ENCODE peak calls at places on chromosomes 5 and 9, in six cellular contexts. M, G, V, S, I and D are unnamed samples.

GRCh38 chr9:131194767-131195166 is 69.4 kb downstream of the NUP214 start:
- DNase-seq in M (no peak), S (no peak), G (no peak), V (no peak), I (no peak), D (no peak)

GRCh38 chr5:132766806-132767055 is 10.3 kb downstream of the SEPTIN8 start:
- DNase-seq in M (no peak), V (no peak), S (no peak), I (no peak), G (no peak), D (no peak)

GRCh38 chr9:83444110-83444509 is 94.1 kb downstream of the FRMD3 start:
- DNase-seq in I (peak; percentile 31), M (no peak), G (peak; percentile 21), S (no peak), V (no peak), D (no peak)

GRCh38 chr9:81032030-81032572 is 657.2 kb downstream of the TLE1 start:
- DNase-seq in M (peak; percentile 97), S (no peak), G (peak; percentile 91), I (peak; percentile 89), V (no peak), D (no peak)

GRCh38 chr5:154485850-154486426 is 7.9 kb upstream of the HAND1 start:
- DNase-seq in M (no peak), I (no peak), S (no peak), G (no peak), V (no peak), D (no peak)

GRCh38 chr9:71270554-71270953 is 149.1 kb upstream of the TRPM3 start:
- DNase-seq in M (no peak), G (no peak), S (no peak), I (no peak), V (no peak), D (no peak)

GRCh38 chr5:177357459-177358332 is at the start of gene RGS14:
- DNase-seq in I (peak; percentile 18), M (peak; percentile 36), G (peak; percentile 46), S (no peak), V (peak; percentile 62), D (no peak)

GRCh38 chr5:143456952-143457547 is 53.6 kb upstream of the NR3C1 start:
- DNase-seq in I (peak; percentile 24), S (no peak), G (peak; percentile 72), V (no peak), M (peak; percentile 43), D (no peak)

GRCh38 chr5:157308826-157309465 is 43.0 kb downstream of the CYFIP2 start:
- DNase-seq in S (no peak), M (peak; percentile 47), I (peak; percentile 6), G (peak; percentile 75), V (no peak), D (no peak)

GRCh38 chr9:112970939-112971338 is 41.1 kb downstream of the ZNF883 start:
- DNase-seq in M (no peak), I (peak; percentile 10), V (no peak), G (peak; percentile 20), S (no peak), D (no peak)

GRCh38 chr5:68250662-68251298 is 35.2 kb downstream of the PIK3R1 start:
- DNase-seq in V (no peak), M (no peak), G (no peak), S (no peak), I (no peak), D (no peak)

GRCh38 chr9:6563036-6563435 is 82.5 kb downstream of the GLDC start:
- DNase-seq in G (peak; percentile 67), V (no peak), S (no peak), M (no peak), I (peak; percentile 24), D (no peak)

GRCh38 chr5:138696501-138696900 is 56.7 kb upstream of the CTNNA1 start:
- DNase-seq in S (no peak), I (peak; percentile 29), V (no peak), M (peak; percentile 93), G (peak; percentile 93), D (no peak)

GRCh38 chr9:110156902-110157301 is 51.1 kb downstream of the C9orf152 start:
- DNase-seq in S (no peak), V (no peak), I (peak; percentile 83), M (peak; percentile 18), G (peak; percentile 59), D (no peak)

GRCh38 chr5:72515211-72515610 is 8.0 kb upstream of the ZNF366 start:
- DNase-seq in M (no peak), I (no peak), S (no peak), G (no peak), V (no peak), D (no peak)

GRCh38 chr5:91598216-91598615 is 215.1 kb upstream of the ARRDC3 start:
- DNase-seq in G (no peak), I (no peak), V (no peak), M (no peak), S (no peak), D (no peak)

GRCh38 chr5:64299805-64300204 is 134.2 kb downstream of the RNF180 start:
- DNase-seq in M (peak; percentile 10), S (no peak), I (no peak), G (peak; percentile 51), V (no peak), D (no peak)

GRCh38 chr5:37721447-37721871 is 118.4 kb downstream of the GDNF start:
- DNase-seq in M (peak; percentile 60), S (no peak), G (peak; percentile 85), V (no peak), I (peak; percentile 56), D (no peak)

GRCh38 chr9:36499156-36499886 is 73.4 kb upstream of the MELK start:
- DNase-seq in S (no peak), I (no peak), V (no peak), G (no peak), M (no peak), D (no peak)

GRCh38 chr5:39164016-39164415 is 55.3 kb downstream of the FYB1 start:
- DNase-seq in G (no peak), I (no peak), M (no peak), S (no peak), V (peak; percentile 40), D (no peak)

GRCh38 chr9:123438321-123438720 is 82.3 kb downstream of the CRB2 start:
- DNase-seq in M (no peak), S (no peak), G (no peak), V (no peak), I (no peak), D (no peak)

DNA sequence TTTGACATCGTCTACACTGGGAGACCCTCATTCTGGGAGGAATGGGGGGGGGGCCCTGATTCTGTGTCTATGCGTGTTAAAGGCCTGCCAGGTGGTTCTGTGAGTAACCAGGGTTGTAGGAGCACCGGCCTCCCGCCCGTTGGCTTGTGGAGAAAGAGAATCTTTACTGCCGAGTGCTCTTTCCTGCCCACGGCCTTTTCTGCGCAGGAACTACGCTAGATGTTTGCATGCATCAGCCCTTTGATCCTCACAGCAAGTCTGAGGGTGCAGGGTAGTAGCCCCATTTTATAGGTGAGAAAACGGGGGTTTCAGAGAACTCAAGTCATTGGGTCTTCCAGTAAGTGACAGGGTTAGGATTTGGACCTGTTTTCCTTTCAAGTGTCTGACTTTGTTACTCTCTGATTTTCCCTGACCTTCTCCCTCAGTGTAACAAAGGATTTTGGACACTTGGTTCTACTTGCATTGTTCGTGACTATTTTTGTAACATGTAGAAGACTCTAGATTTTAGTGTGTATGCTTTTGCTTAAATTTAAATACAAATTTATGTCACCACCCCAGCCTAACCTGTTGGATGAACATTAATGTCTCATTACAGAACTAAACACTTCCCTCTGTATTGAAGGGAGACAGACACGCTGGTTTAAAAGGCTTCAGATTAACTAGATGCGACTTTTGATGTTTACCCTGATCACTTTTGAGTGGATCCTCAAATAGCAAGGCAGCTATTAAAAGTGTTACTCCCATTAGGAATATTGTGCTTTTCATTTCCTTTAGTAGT is 22.0 kb downstream of the MAST4 start:
- DNase-seq in G (no peak), V (no peak), S (no peak), M (no peak), I (no peak), D (no peak)
- TF ChIP-seq CTCF in G (no peak), V (no peak), S (no peak), M (no peak), I (no peak), D (no peak)

GRCh38 chr9:98220911-98221310 is 28.5 kb upstream of the CORO2A start:
- DNase-seq in S (no peak), V (no peak), I (no peak), M (no peak), G (no peak), D (no peak)
- TF ChIP-seq CTCF in S (no peak), V (no peak), I (no peak), M (no peak), G (no peak), D (no peak)

DNA sequence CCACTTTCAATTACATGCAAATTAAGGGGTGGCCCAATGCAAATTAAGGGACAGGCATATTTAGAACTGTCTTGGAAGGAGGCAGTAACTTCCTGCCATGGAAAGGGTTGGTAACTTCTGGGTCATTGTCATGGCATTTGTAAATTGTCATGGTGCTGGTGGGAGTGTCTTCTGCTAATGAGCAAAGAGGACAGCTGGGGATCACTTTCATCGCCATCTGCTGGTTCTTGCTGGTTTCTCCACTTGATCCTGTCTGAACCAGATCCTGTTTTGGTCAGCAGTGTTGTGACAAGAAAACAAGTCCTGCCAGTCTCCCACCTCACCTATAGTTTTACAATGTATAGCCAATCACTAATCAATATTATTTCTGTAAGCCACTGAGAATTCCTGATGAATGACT is 23.4 kb upstream of the UGT3A2 start:
- DNase-seq in I (peak; percentile 5), V (no peak), S (no peak), M (peak; percentile 16), G (peak; percentile 43), D (no peak)
- TF ChIP-seq CTCF in I (peak; percentile 58), V (no peak), S (peak; percentile 43), M (peak; percentile 71), G (peak; percentile 54), D (no peak)

GRCh38 chr9:32069169-32069813 is 315.2 kb upstream of the ACO1 start:
- DNase-seq in I (no peak), V (no peak), S (no peak), G (peak; percentile 2), M (no peak), D (no peak)
- TF ChIP-seq CTCF in I (no peak), V (no peak), S (peak; percentile 48), G (no peak), M (no peak), D (peak; percentile 42)

DNA sequence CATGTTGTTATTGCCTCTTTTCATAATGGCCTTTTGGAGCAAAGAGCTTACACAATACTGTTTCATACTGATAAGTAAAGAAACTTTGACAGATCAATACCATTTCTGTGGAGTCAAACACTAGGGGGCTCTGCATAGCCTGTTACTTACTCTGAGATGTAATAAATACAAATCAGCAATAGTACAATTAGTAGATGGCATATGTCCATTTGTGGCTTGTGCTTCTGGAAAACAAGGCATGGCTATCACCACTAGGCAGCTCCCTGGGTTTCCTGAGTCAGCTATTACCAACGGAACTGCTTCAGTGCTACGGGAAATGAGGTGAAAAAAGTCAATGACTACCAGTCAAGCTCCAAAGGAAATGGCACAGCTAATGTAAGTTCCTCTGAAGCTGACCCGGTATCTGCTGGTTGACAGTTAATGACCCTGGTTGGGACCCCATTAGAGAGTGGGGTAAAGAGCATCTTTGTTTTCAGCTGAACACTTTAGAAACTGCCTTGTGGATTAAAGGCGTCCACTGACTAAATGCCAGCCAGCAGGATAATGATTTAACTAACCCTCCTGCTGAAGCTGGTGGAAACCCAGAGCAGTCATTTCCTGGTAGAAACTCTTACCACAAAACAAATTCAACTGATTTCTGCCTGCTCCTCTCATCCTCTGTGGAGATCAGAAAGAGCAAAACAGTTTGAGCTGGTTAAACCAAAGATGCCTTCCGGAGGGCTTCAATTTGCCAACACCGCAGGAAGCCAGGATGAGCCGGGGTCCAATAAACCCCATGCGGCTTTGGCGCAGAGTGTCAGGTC is 69.0 kb upstream of the FAM169A start:
- DNase-seq in I (peak; percentile 60), S (no peak), M (peak; percentile 29), G (peak; percentile 42), V (no peak), D (no peak)
- TF ChIP-seq CTCF in I (peak; percentile 40), S (peak; percentile 54), M (peak; percentile 39), G (peak; percentile 21), V (no peak), D (no peak)